ENCODE peak calls at places on chromosomes 13 and 19, in nine cellular contexts. I is right lobe of liver, K is substantia nigra, B is fibroblast of lung, X is caudate nucleus, V is pancreas, H is AG04450, Y is aorta, J is tibial artery. D is an unnamed sample.

GRCh38 chr13:83151308-83151660 is 731.0 kb downstream of the SLITRK1 start:
- DNase-seq in J (no peak), V (no peak), K (no peak), I (no peak), H (no peak), X (no peak), Y (no peak), B (peak), D (no peak)

GRCh38 chr13:20498659-20499058 is 27.0 kb downstream of the CRYL1 start:
- DNase-seq in I (no peak), H (no peak), B (no peak), J (no peak), K (no peak), V (no peak), X (no peak), Y (no peak), D (no peak)

GRCh38 chr19:42831221-42832019 is 48.1 kb downstream of the PSG1 start:
- DNase-seq in B (no peak), J (no peak), Y (no peak), V (no peak), K (no peak), H (no peak), I (no peak), X (no peak), D (no peak)

GRCh38 chr13:45362939-45363338 is 22.0 kb upstream of the TPT1 start:
- DNase-seq in Y (no peak), J (no peak), X (no peak), V (no peak), H (no peak), K (no peak), I (no peak), B (no peak), D (no peak)

GRCh38 chr19:23769691-23770468 is 11.2 kb upstream of the ZNF681 start:
- DNase-seq in Y (no peak), K (no peak), H (no peak), B (no peak), I (no peak), V (no peak), J (no peak), X (no peak), D (no peak)

GRCh38 chr13:88395804-88396203 is 724.6 kb downstream of the SLITRK5 start:
- DNase-seq in X (no peak), K (no peak), Y (no peak), J (no peak), B (no peak), V (no peak), I (no peak), H (no peak), D (no peak)

GRCh38 chr19:41376241-41376997 is at the start of gene TMEM91:
- DNase-seq in I (no peak), B (peak), X (no peak), Y (peak), H (no peak), J (peak), V (peak), K (no peak), D (peak)

GRCh38 chr19:48935864-48936263 is 2.4 kb downstream of the DHDH start:
- DNase-seq in K (no peak), I (no peak), V (no peak), X (no peak), J (no peak), H (no peak), B (no peak), Y (no peak), D (no peak)

GRCh38 chr19:39544201-39544903 is 4.4 kb upstream of the EID2 start:
- DNase-seq in Y (no peak), V (no peak), B (no peak), K (no peak), X (no peak), H (no peak), J (no peak), I (no peak), D (no peak)

GRCh38 chr13:59424661-59425060 is 739.1 kb downstream of the DIAPH3 start:
- DNase-seq in B (peak), J (no peak), K (no peak), H (no peak), X (no peak), V (no peak), Y (no peak), I (no peak), D (no peak)

GRCh38 chr13:27556109-27556508 is 64.2 kb downstream of the LNX2 start:
- DNase-seq in I (no peak), B (peak), V (no peak), X (no peak), J (peak), H (no peak), Y (no peak), K (no peak), D (peak)

GRCh38 chr19:33311326-33311682 is 9.0 kb upstream of the CEBPA start:
- DNase-seq in K (no peak), J (no peak), I (peak), H (no peak), Y (no peak), B (no peak), V (peak), X (no peak), D (peak)

GRCh38 chr19:12365094-12365371 is 450 bp downstream of the ZNF442 start:
- DNase-seq in I (no peak), H (no peak), B (peak), J (no peak), X (no peak), Y (no peak), K (no peak), V (no peak), D (no peak)

GRCh38 chr13:56850852-56851251 is 289.9 kb upstream of the PRR20A start:
- DNase-seq in I (no peak), Y (no peak), X (no peak), H (no peak), V (no peak), K (no peak), J (no peak), B (no peak), D (no peak)

GRCh38 chr19:39937094-39937493 is 2.7 kb upstream of the FCGBP start:
- DNase-seq in J (no peak), K (no peak), I (no peak), X (no peak), Y (no peak), V (no peak), H (no peak), B (no peak), D (no peak)

GRCh38 chr13:113397606-113398425 is 33.9 kb upstream of the GRTP1 start:
- DNase-seq in B (no peak), J (peak), K (no peak), H (no peak), X (no peak), V (no peak), I (peak), Y (no peak), D (no peak)

GRCh38 chr19:35232912-35233311 is 4.4 kb upstream of the FAM187B start:
- DNase-seq in Y (peak), I (peak), B (no peak), K (no peak), V (no peak), H (no peak), X (no peak), J (no peak), D (no peak)

GRCh38 chr19:15740785-15741184 is 3.0 kb downstream of the OR10H3 start:
- DNase-seq in X (no peak), B (no peak), V (no peak), H (no peak), J (no peak), I (no peak), K (no peak), Y (no peak), D (no peak)

GRCh38 chr13:35690546-35690945 is 214.1 kb upstream of the MAB21L1 start:
- DNase-seq in V (no peak), Y (no peak), K (no peak), J (no peak), X (no peak), H (no peak), I (no peak), B (peak), D (no peak)

GRCh38 chr19:38037151-38037611 is 130.2 kb downstream of the SIPA1L3 start:
- DNase-seq in J (no peak), I (no peak), V (peak), X (no peak), B (no peak), H (no peak), Y (peak), K (no peak), D (no peak)

GRCh38 chr13:106534844-106535551 is 464 bp downstream of the EFNB2 start:
- DNase-seq in V (peak), J (no peak), I (no peak), H (no peak), Y (peak), B (peak), X (no peak), K (no peak), D (peak)

GRCh38 chr19:29881386-29881785 is 60.7 kb upstream of the URI1 start:
- DNase-seq in K (no peak), X (no peak), H (no peak), V (no peak), J (no peak), Y (peak), B (no peak), I (no peak), D (no peak)
- H3K27ac ChIP-seq in K (no peak), X (no peak), H (no peak), V (no peak), J (no peak), Y (no peak), B (no peak), I (no peak), D (no peak)

DNA sequence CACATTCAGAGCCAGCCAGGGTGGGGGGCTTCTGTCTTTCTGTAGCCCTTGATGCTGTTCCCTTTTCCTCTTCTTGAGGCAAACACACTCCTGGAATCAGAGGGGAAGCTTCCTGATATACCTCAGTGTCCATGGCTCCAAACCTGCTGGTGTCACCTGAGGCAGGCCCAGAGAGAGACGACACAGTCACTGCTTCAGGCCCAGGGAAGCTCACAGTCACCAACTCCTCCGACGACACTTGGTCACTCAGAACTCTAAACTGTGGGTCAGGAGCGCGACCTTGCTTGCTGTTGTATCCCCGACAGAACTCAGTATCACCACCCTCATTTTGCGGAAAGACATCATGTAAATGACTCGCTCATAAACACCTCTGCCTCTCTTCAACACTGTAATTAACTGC is 1.1 kb downstream of the ATP13A1 start:
- DNase-seq in J (no peak), I (no peak), B (no peak), X (no peak), K (no peak), H (no peak), Y (no peak), V (no peak), D (no peak)
- H3K27ac ChIP-seq in J (no peak), I (no peak), B (peak), X (no peak), K (no peak), H (no peak), Y (no peak), V (no peak), D (no peak)

GRCh38 chr13:110430391-110431338 is 123.6 kb downstream of the COL4A2 start:
- DNase-seq in B (no peak), X (no peak), H (no peak), J (no peak), Y (no peak), I (no peak), V (no peak), K (no peak), D (no peak)

GRCh38 chr13:110431425-110431824 is 124.3 kb downstream of the COL4A2 start:
- DNase-seq in B (no peak), V (no peak), I (no peak), H (no peak), K (no peak), X (no peak), J (peak), Y (no peak), D (no peak)

GRCh38 chr13:110433014-110433413 is 125.9 kb downstream of the COL4A2 start:
- DNase-seq in K (no peak), J (peak), V (no peak), I (no peak), H (no peak), Y (peak), B (no peak), X (no peak), D (peak)

GRCh38 chr13:110431851-110432294 is 124.8 kb downstream of the COL4A2 start:
- DNase-seq in K (no peak), V (no peak), B (no peak), Y (no peak), J (peak), H (no peak), I (no peak), X (no peak), D (no peak)

GRCh38 chr13:110432522-110432921 is 125.4 kb downstream of the COL4A2 start:
- DNase-seq in H (no peak), X (no peak), I (no peak), Y (no peak), J (no peak), B (no peak), K (no peak), V (no peak), D (no peak)
- H3K27ac ChIP-seq in H (no peak), X (no peak), I (no peak), Y (no peak), J (peak), B (no peak), K (no peak), V (no peak), D (peak)

GRCh38 chr19:50314724-50315700 is 14.2 kb downstream of the KCNC3 start:
- DNase-seq in B (no peak), K (no peak), V (no peak), J (no peak), X (no peak), I (no peak), Y (peak), H (no peak), D (peak)
- H3K27ac ChIP-seq in B (no peak), K (no peak), V (no peak), J (no peak), X (peak), I (no peak), Y (no peak), H (no peak), D (no peak)

D was measured in psoas muscle.